ENCODE peak calls at places on chromosomes 12 and 14, in nine cellular contexts. D, J, Y, F, U, Z, I, G and K are unnamed samples.

GRCh38 chr12:120012067-120012621 is 23.1 kb downstream of the BICDL1 start:
- DNase-seq in D (peak), J (no peak), Y (no peak), F (peak), U (no peak), Z (no peak), I (no peak), G (no peak), K (peak)

GRCh38 chr12:108671110-108671509 is 37.4 kb upstream of the SELPLG start:
- DNase-seq in D (no peak), J (no peak), Y (no peak), F (peak), U (no peak), Z (no peak), I (no peak), G (no peak), K (no peak)

GRCh38 chr14:57833304-57833703 is 32.6 kb downstream of the SLC35F4 start:
- DNase-seq in D (no peak), J (no peak), Y (peak), F (peak), U (no peak), Z (peak), I (peak), G (no peak), K (no peak)

GRCh38 chr12:80099259-80099658 is at the start of gene OTOGL:
- DNase-seq in D (no peak), J (no peak), Y (no peak), F (peak), U (no peak), Z (no peak), I (no peak), G (no peak), K (no peak)

GRCh38 chr14:89493406-89493805 is 76.4 kb upstream of the FOXN3 start:
- DNase-seq in D (no peak), J (no peak), Y (no peak), F (no peak), U (no peak), Z (no peak), I (no peak), G (no peak), K (no peak)

GRCh38 chr14:101031186-101031585 is 127.7 kb upstream of the RTL1 start:
- DNase-seq in D (no peak), J (no peak), Y (no peak), F (no peak), U (no peak), Z (peak), I (no peak), G (no peak), K (no peak)

GRCh38 chr14:96279564-96279963 is 23.6 kb downstream of the BDKRB1 start:
- DNase-seq in D (no peak), J (no peak), Y (no peak), F (no peak), U (no peak), Z (no peak), I (no peak), G (no peak), K (no peak)

GRCh38 chr14:52650774-52651173 is 44.6 kb downstream of the ERO1A start:
- DNase-seq in D (no peak), J (peak), Y (no peak), F (no peak), U (no peak), Z (no peak), I (no peak), G (no peak), K (no peak)

GRCh38 chr14:86852530-86852929 is 1140.5 kb downstream of the GALC start:
- DNase-seq in D (no peak), J (no peak), Y (no peak), F (peak), U (no peak), Z (no peak), I (peak), G (no peak), K (no peak)

GRCh38 chr12:130104596-130105253 is 57.5 kb upstream of the FZD10 start:
- DNase-seq in D (no peak), J (no peak), Y (no peak), F (no peak), U (peak), Z (no peak), I (no peak), G (no peak), K (peak)

GRCh38 chr12:51793201-51793600 is 55.3 kb downstream of the FIGNL2 start:
- DNase-seq in D (no peak), J (no peak), Y (no peak), F (peak), U (no peak), Z (no peak), I (peak), G (no peak), K (no peak)

GRCh38 chr12:63940295-63940997 is 95.9 kb downstream of the SRGAP1 start:
- DNase-seq in D (no peak), J (peak), Y (no peak), F (peak), U (peak), Z (no peak), I (no peak), G (no peak), K (peak)

GRCh38 chr12:51238037-51238509 is 553 bp upstream of the DAZAP2 start:
- DNase-seq in D (no peak), J (no peak), Y (no peak), F (peak), U (peak), Z (no peak), I (no peak), G (no peak), K (peak)